ENCODE peak calls at places on chromosomes 12 and 14, in nine cellular contexts. X is GM04504; S is HEK293T; V is stomach; A is SJSA1; C is CD8-positive, alpha-beta memory T cell; E is posterior cingulate gyrus; Z is HT1080; F is HTR-8/SVneo. D is an unnamed sample.
A peak's percentile ranks its signal among the peaks of the same experiment; 100 is the strongest.

GRCh38 chr12:65532744-65533143 is 254.3 kb downstream of the MSRB3 start:
- DNase-seq in F (peak; percentile 48), Z (peak; percentile 85), S (peak; percentile 53), C (no peak), E (no peak), A (peak; percentile 91), X (no peak), V (no peak), D (no peak)

GRCh38 chr12:99334737-99335136 is 312.8 kb upstream of the GARIN6 start:
- DNase-seq in F (no peak), A (no peak), C (no peak), V (no peak), Z (no peak), E (no peak), X (no peak), S (no peak), D (no peak)

GRCh38 chr12:124510301-124510970 is 57.0 kb downstream of the NCOR2 start:
- DNase-seq in E (peak; percentile 47), C (no peak), X (no peak), V (peak; percentile 34), S (no peak), Z (peak; percentile 57), F (no peak), A (no peak), D (no peak)

GRCh38 chr12:51827925-51828818 is 20.3 kb downstream of the FIGNL2 start:
- DNase-seq in S (no peak), V (peak; percentile 70), E (no peak), Z (peak; percentile 75), F (no peak), X (no peak), A (no peak), C (no peak), D (no peak)

GRCh38 chr12:31951008-31951407 is 8.2 kb upstream of the RESF1 start:
- DNase-seq in V (no peak), F (no peak), E (no peak), Z (no peak), S (no peak), A (no peak), X (no peak), C (no peak), D (peak; percentile 37)

GRCh38 chr12:109053382-109054123 is 1.2 kb downstream of the USP30 start:
- DNase-seq in A (no peak), C (peak; percentile 50), F (no peak), Z (no peak), E (no peak), V (no peak), X (no peak), S (no peak), D (peak; percentile 71)

GRCh38 chr12:28893365-28893764 is 255.7 kb upstream of the FAR2 start:
- DNase-seq in S (no peak), V (no peak), E (no peak), X (peak; percentile 40), C (no peak), F (no peak), A (no peak), Z (no peak), D (no peak)

GRCh38 chr12:6382371-6382770 is 1.6 kb upstream of the LTBR start:
- DNase-seq in S (no peak), Z (no peak), X (no peak), C (no peak), A (no peak), E (no peak), F (no peak), V (no peak), D (no peak)

GRCh38 chr14:86050072-86050683 is 520.2 kb downstream of the FLRT2 start:
- DNase-seq in S (no peak), A (no peak), V (no peak), X (no peak), E (no peak), C (no peak), Z (no peak), F (no peak), D (no peak)

D was measured in WERI-Rb-1.